ENCODE peak calls at places on chromosomes 13 and 19, in nine cellular contexts. G is thoracic aorta; S is aorta; U is Caco-2; V is HS-5; M is activated naive CD8-positive, alpha-beta T cell treated with anti-CD3 and anti-CD28 coated beads for 36 hours; R is CD4-positive, alpha-beta T cell; E is T-helper 1 cell; P is stimulated activated CD4-positive, alpha-beta T cell treated with anti-CD3 and anti-CD28 coated beads, Interleukin-15, amount 100 ng/mL, for 1 hour. F is an unnamed sample.

GRCh38 chr19:17999685-18000479 is 8.1 kb upstream of the ARRDC2 start:
- DNase-seq in G (no peak), S (no peak), U (no peak), V (no peak), M (no peak), R (no peak), E (no peak), P (no peak), F (no peak)

GRCh38 chr19:54201980-54202379 is 1.3 kb downstream of the RPS9 start:
- DNase-seq in G (no peak), S (peak), U (no peak), V (no peak), M (no peak), R (no peak), E (no peak), P (no peak), F (no peak)

GRCh38 chr13:114164681-114165429 is 14.2 kb upstream of the CFAP97D2 start:
- DNase-seq in G (no peak), S (no peak), U (no peak), V (no peak), M (no peak), R (no peak), E (no peak), P (no peak), F (no peak)

GRCh38 chr19:46913852-46914430 is 53.1 kb downstream of the ARHGAP35 start:
- DNase-seq in G (no peak), S (no peak), U (no peak), V (no peak), M (no peak), R (no peak), E (no peak), P (no peak), F (no peak)

GRCh38 chr19:4506449-4507149 is 11.7 kb downstream of the PLIN4 start:
- DNase-seq in G (no peak), S (no peak), U (no peak), V (peak), M (peak), R (no peak), E (no peak), P (no peak), F (no peak)

GRCh38 chr13:42524487-42525034 is 49.4 kb upstream of the TNFSF11 start:
- DNase-seq in G (no peak), S (no peak), U (no peak), V (no peak), M (no peak), R (no peak), E (no peak), P (no peak), F (no peak)

GRCh38 chr19:6032827-6033226 is 54.9 kb upstream of the RANBP3 start:
- DNase-seq in G (no peak), S (no peak), U (no peak), V (no peak), M (no peak), R (no peak), E (no peak), P (no peak), F (no peak)

GRCh38 chr19:13262450-13262849 is 112.2 kb downstream of the IER2 start:
- DNase-seq in G (no peak), S (no peak), U (no peak), V (peak), M (no peak), R (no peak), E (no peak), P (no peak), F (peak)

GRCh38 chr19:32191921-32192320 is 153.5 kb upstream of the ZNF507 start:
- DNase-seq in G (no peak), S (no peak), U (no peak), V (no peak), M (no peak), R (no peak), E (no peak), P (no peak), F (no peak)

GRCh38 chr13:113273856-113274590 is 23.0 kb upstream of the LAMP1 start:
- DNase-seq in G (no peak), S (no peak), U (peak), V (no peak), M (no peak), R (no peak), E (no peak), P (no peak), F (no peak)

GRCh38 chr19:54160182-54160811 is 776 bp upstream of the LENG1 start:
- DNase-seq in G (no peak), S (no peak), U (no peak), V (no peak), M (peak), R (no peak), E (no peak), P (no peak), F (peak)

GRCh38 chr19:16005925-16006324 is 57.1 kb downstream of the OR10H4 start:
- DNase-seq in G (no peak), S (no peak), U (no peak), V (no peak), M (no peak), R (no peak), E (no peak), P (no peak), F (no peak)

GRCh38 chr19:56245062-56245740 is 27.3 kb upstream of the EDDM13 start:
- DNase-seq in G (no peak), S (no peak), U (no peak), V (peak), M (no peak), R (no peak), E (no peak), P (no peak), F (no peak)

GRCh38 chr13:47632311-47632710 is 368.8 kb downstream of the SUCLA2 start:
- DNase-seq in G (no peak), S (no peak), U (no peak), V (no peak), M (no peak), R (no peak), E (no peak), P (no peak), F (peak)

GRCh38 chr13:85283408-85283807 is 515.8 kb downstream of the SLITRK6 start:
- DNase-seq in G (no peak), S (no peak), U (no peak), V (no peak), M (no peak), R (no peak), E (no peak), P (no peak), F (no peak)

GRCh38 chr13:51793570-51794273 is 10.2 kb downstream of the DHRS12 start:
- DNase-seq in G (no peak), S (no peak), U (no peak), V (no peak), M (no peak), R (no peak), E (no peak), P (no peak), F (no peak)

GRCh38 chr19:13794388-13794751 is 873 bp upstream of the ZSWIM4 start:
- DNase-seq in G (peak), S (peak), U (no peak), V (peak), M (no peak), R (no peak), E (no peak), P (no peak), F (peak)

GRCh38 chr19:7196721-7197168 is 97.5 kb downstream of the INSR start:
- DNase-seq in G (peak), S (peak), U (no peak), V (no peak), M (no peak), R (no peak), E (no peak), P (no peak), F (no peak)

GRCh38 chr19:48556163-48556562 is 4.2 kb downstream of the SULT2B1 start:
- DNase-seq in G (no peak), S (no peak), U (peak), V (no peak), M (no peak), R (no peak), E (no peak), P (no peak), F (peak)

GRCh38 chr13:81223784-81224501 is 883.0 kb upstream of the SPRY2 start:
- DNase-seq in G (no peak), S (no peak), U (no peak), V (no peak), M (no peak), R (no peak), E (no peak), P (no peak), F (no peak)

GRCh38 chr13:50521750-50522149 is 321.7 kb downstream of the DLEU7 start:
- DNase-seq in G (no peak), S (no peak), U (no peak), V (no peak), M (no peak), R (no peak), E (no peak), P (no peak), F (no peak)

GRCh38 chr13:101919541-101920306 is 467.2 kb downstream of the ITGBL1 start:
- DNase-seq in G (no peak), S (peak), U (no peak), V (no peak), M (no peak), R (no peak), E (no peak), P (no peak), F (peak)

GRCh38 chr13:50156140-50156539 is 140.9 kb downstream of the KCNRG start:
- DNase-seq in G (no peak), S (no peak), U (no peak), V (no peak), M (no peak), R (no peak), E (no peak), P (no peak), F (no peak)

GRCh38 chr13:41496420-41497234 is 39.3 kb downstream of the RGCC start:
- DNase-seq in G (no peak), S (peak), U (no peak), V (peak), M (no peak), R (no peak), E (no peak), P (no peak), F (no peak)

GRCh38 chr19:30312582-30313352 is 59.4 kb upstream of the ZNF536 start:
- DNase-seq in G (no peak), S (no peak), U (no peak), V (no peak), M (no peak), R (no peak), E (no peak), P (no peak), F (no peak)

GRCh38 chr19:37980419-37980975 is 73.5 kb downstream of the SIPA1L3 start:
- DNase-seq in G (no peak), S (peak), U (no peak), V (no peak), M (no peak), R (no peak), E (no peak), P (no peak), F (no peak)

GRCh38 chr19:3265432-3265831 is 41.0 kb downstream of the CELF5 start:
- DNase-seq in G (no peak), S (no peak), U (no peak), V (no peak), M (no peak), R (no peak), E (no peak), P (no peak), F (no peak)

GRCh38 chr19:49847731-49848696 is 2.9 kb upstream of the PTOV1 start:
- DNase-seq in G (no peak), S (no peak), U (no peak), V (peak), M (no peak), R (no peak), E (no peak), P (no peak), F (no peak)

GRCh38 chr19:12629215-12629614 is 18.5 kb downstream of the ZNF791 start:
- DNase-seq in G (no peak), S (no peak), U (no peak), V (no peak), M (no peak), R (no peak), E (no peak), P (no peak), F (no peak)

GRCh38 chr19:56108447-56109195 is 12.5 kb downstream of the ZNF787 start:
- DNase-seq in G (no peak), S (peak), U (no peak), V (no peak), M (no peak), R (no peak), E (no peak), P (no peak), F (no peak)

GRCh38 chr13:113552079-113552478 is 32.5 kb upstream of the TFDP1 start:
- DNase-seq in G (no peak), S (peak), U (no peak), V (no peak), M (no peak), R (no peak), E (no peak), P (no peak), F (no peak)

GRCh38 chr19:18074192-18074591 is 12.5 kb downstream of the IL12RB1 start:
- DNase-seq in G (no peak), S (no peak), U (no peak), V (no peak), M (no peak), R (no peak), E (no peak), P (no peak), F (peak)

GRCh38 chr13:98105929-98106336 is 37.0 kb upstream of the FARP1 start:
- DNase-seq in G (no peak), S (no peak), U (peak), V (no peak), M (no peak), R (no peak), E (no peak), P (no peak), F (peak)

GRCh38 chr19:54616840-54617560 is 13.3 kb upstream of the LILRB1 start:
- DNase-seq in G (no peak), S (no peak), U (no peak), V (no peak), M (no peak), R (no peak), E (no peak), P (no peak), F (no peak)

GRCh38 chr13:24694907-24695306 is 14.7 kb downstream of the ATP12A start:
- DNase-seq in G (no peak), S (no peak), U (no peak), V (no peak), M (no peak), R (no peak), E (no peak), P (no peak), F (no peak)

GRCh38 chr13:107210216-107211010 is 642.5 kb upstream of the ARGLU1 start:
- DNase-seq in G (no peak), S (no peak), U (no peak), V (no peak), M (no peak), R (no peak), E (no peak), P (no peak), F (peak)